ENCODE peak calls at places on chromosomes 5 and 9, in eight cellular contexts. One of them, this sample, is unnamed. For H3K4me1, the result is how much of the 10 kb centered on the place peaks cover.

GRCh38 chr5:159504857-159505304 is 174.6 kb upstream of the IL12B start:
- DNase-seq in lower lobe of right lung: peak
- DNase-seq in GM23338: no peak
- DNase-seq in upper lobe of right lung: peak
- DNase-seq in BE2C: peak
- DNase-seq in sigmoid colon: peak
- DNase-seq in prostate gland: no peak
- DNase-seq in CD8-positive, alpha-beta T cell: no peak
- DNase-seq in this sample: no peak

GRCh38 chr9:98783518-98784226 is 12.7 kb downstream of the ANKS6 start:
- DNase-seq in prostate gland: no peak
- DNase-seq in sigmoid colon: no peak
- DNase-seq in GM23338: no peak
- DNase-seq in upper lobe of right lung: no peak
- DNase-seq in CD8-positive, alpha-beta T cell: no peak
- DNase-seq in BE2C: no peak
- DNase-seq in lower lobe of right lung: no peak
- DNase-seq in this sample: no peak

GRCh38 chr9:113990975-113991471 is 87.1 kb downstream of the AMBP start:
- DNase-seq in GM23338: no peak
- DNase-seq in BE2C: no peak
- DNase-seq in CD8-positive, alpha-beta T cell: no peak
- DNase-seq in prostate gland: no peak
- DNase-seq in upper lobe of right lung: no peak
- DNase-seq in lower lobe of right lung: no peak
- DNase-seq in sigmoid colon: no peak
- DNase-seq in this sample: no peak

GRCh38 chr5:80246995-80247729 is 8.7 kb downstream of the SERINC5 start:
- DNase-seq in BE2C: peak
- DNase-seq in upper lobe of right lung: no peak
- DNase-seq in CD8-positive, alpha-beta T cell: no peak
- DNase-seq in lower lobe of right lung: peak
- DNase-seq in prostate gland: peak
- DNase-seq in GM23338: peak
- DNase-seq in sigmoid colon: peak
- DNase-seq in this sample: peak

GRCh38 chr9:114324492-114324891 is 1.6 kb downstream of the ORM1 start:
- DNase-seq in BE2C: no peak
- DNase-seq in upper lobe of right lung: no peak
- DNase-seq in GM23338: no peak
- DNase-seq in sigmoid colon: no peak
- DNase-seq in prostate gland: no peak
- DNase-seq in CD8-positive, alpha-beta T cell: no peak
- DNase-seq in lower lobe of right lung: no peak
- DNase-seq in this sample: no peak

GRCh38 chr5:159814810-159815585 is 101.3 kb upstream of the ADRA1B start:
- DNase-seq in BE2C: no peak
- DNase-seq in sigmoid colon: no peak
- DNase-seq in prostate gland: no peak
- DNase-seq in CD8-positive, alpha-beta T cell: no peak
- DNase-seq in lower lobe of right lung: no peak
- DNase-seq in upper lobe of right lung: no peak
- DNase-seq in GM23338: no peak
- DNase-seq in this sample: no peak

GRCh38 chr5:148381906-148382305 is 1.9 kb upstream of the FBXO38 start:
- DNase-seq in sigmoid colon: no peak
- DNase-seq in lower lobe of right lung: no peak
- DNase-seq in upper lobe of right lung: no peak
- DNase-seq in GM23338: no peak
- DNase-seq in CD8-positive, alpha-beta T cell: no peak
- DNase-seq in BE2C: no peak
- DNase-seq in prostate gland: no peak
- DNase-seq in this sample: no peak

GRCh38 chr5:147803941-147804717 is 21.6 kb upstream of the JAKMIP2 start:
- DNase-seq in prostate gland: no peak
- DNase-seq in BE2C: no peak
- DNase-seq in CD8-positive, alpha-beta T cell: no peak
- DNase-seq in GM23338: peak
- DNase-seq in sigmoid colon: no peak
- DNase-seq in lower lobe of right lung: no peak
- DNase-seq in upper lobe of right lung: no peak
- DNase-seq in this sample: no peak

GRCh38 chr5:172004824-172005237 is 1.6 kb downstream of the FBXW11 start:
- DNase-seq in upper lobe of right lung: no peak
- DNase-seq in BE2C: no peak
- DNase-seq in lower lobe of right lung: no peak
- DNase-seq in CD8-positive, alpha-beta T cell: no peak
- DNase-seq in sigmoid colon: no peak
- DNase-seq in prostate gland: no peak
- DNase-seq in GM23338: no peak
- DNase-seq in this sample: no peak

GRCh38 chr5:178207183-178207916 is 3.0 kb downstream of the HNRNPAB start:
- DNase-seq in BE2C: no peak
- DNase-seq in GM23338: no peak
- DNase-seq in sigmoid colon: peak
- DNase-seq in prostate gland: peak
- DNase-seq in lower lobe of right lung: no peak
- DNase-seq in CD8-positive, alpha-beta T cell: no peak
- DNase-seq in upper lobe of right lung: no peak
- DNase-seq in this sample: no peak

GRCh38 chr5:100823812-100824211 is 79.3 kb downstream of the ST8SIA4 start:
- DNase-seq in sigmoid colon: no peak
- DNase-seq in upper lobe of right lung: no peak
- DNase-seq in GM23338: no peak
- DNase-seq in CD8-positive, alpha-beta T cell: no peak
- DNase-seq in prostate gland: no peak
- DNase-seq in lower lobe of right lung: no peak
- DNase-seq in BE2C: no peak
- DNase-seq in this sample: no peak

DNA sequence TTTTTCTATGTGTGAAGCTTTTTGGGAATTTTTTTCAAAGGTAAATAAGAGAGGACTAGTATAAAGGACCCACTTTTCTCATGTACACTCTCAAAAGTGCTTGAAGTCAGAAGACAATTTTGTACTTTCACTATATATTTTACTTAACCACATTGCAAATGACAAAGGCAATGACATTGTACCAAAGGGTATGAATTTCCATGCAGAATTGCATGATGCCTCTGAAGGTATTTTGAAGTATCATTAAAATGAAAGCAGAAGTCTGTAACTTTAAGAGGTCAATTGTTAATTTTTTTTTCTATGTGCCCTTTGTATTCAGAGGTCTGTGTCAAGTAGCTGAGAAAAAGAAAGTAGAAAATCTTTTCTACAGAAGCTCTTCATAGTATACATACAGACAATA is 84.7 kb downstream of the ST8SIA4 start:
- DNase-seq in prostate gland: no peak
- DNase-seq in CD8-positive, alpha-beta T cell: no peak
- DNase-seq in sigmoid colon: no peak
- DNase-seq in BE2C: no peak
- DNase-seq in upper lobe of right lung: no peak
- DNase-seq in GM23338: no peak
- DNase-seq in lower lobe of right lung: no peak
- DNase-seq in this sample: no peak
- H3K4me3 ChIP-seq in prostate gland: no peak
- H3K4me3 ChIP-seq in CD8-positive, alpha-beta T cell: no peak
- H3K4me3 ChIP-seq in sigmoid colon: no peak
- H3K4me3 ChIP-seq in BE2C: no peak
- H3K4me3 ChIP-seq in upper lobe of right lung: no peak
- H3K4me3 ChIP-seq in GM23338: no peak
- H3K4me3 ChIP-seq in lower lobe of right lung: no peak
- H3K4me3 ChIP-seq in this sample: no peak

DNA sequence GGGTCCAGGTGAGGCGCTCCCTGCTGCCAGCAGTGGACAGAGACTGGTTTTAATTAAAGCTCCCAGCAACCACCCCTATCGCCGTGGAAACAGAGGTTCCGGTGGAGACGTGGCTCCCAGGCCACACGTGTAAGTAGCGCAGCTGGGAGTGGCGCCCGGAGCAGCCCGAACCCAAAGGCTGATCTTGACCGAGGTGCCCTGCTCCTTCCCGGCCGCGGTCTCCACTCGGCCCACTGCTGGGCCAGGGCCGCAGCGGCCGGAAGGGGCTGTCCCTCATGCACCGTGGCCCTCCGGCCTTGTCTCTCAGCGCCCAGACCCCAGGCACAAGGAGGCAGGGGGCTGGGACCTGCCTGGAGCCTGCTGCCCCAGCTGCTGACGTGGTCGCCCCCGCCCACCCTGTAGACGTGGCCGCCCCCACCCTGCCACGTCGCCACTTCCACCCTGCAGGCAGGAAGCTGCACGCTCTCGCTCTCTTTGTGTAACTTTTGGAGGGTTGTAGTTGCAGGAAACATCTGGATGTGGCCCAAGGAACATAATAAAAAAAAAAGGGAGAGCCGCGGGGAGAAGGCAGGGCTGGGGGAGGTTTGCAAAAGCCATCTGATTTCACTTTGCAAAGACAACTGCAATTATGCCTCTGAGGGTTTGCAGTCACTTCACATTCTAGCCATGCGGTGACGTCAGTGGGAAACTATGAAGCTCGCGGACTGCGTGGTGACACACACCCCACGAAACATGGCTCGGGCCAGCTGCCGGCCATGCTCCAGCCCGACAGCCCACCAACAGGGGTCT is 129.9 kb downstream of the RXRA start:
- DNase-seq in lower lobe of right lung: peak
- DNase-seq in upper lobe of right lung: peak
- DNase-seq in CD8-positive, alpha-beta T cell: peak
- DNase-seq in BE2C: peak
- DNase-seq in prostate gland: peak
- DNase-seq in GM23338: no peak
- DNase-seq in sigmoid colon: peak
- DNase-seq in this sample: peak
- TF ChIP-seq CTCF in lower lobe of right lung: no peak
- TF ChIP-seq CTCF in upper lobe of right lung: no peak
- TF ChIP-seq CTCF in CD8-positive, alpha-beta T cell: no peak
- TF ChIP-seq CTCF in BE2C: no peak
- TF ChIP-seq CTCF in prostate gland: no peak
- TF ChIP-seq CTCF in GM23338: no peak
- TF ChIP-seq CTCF in sigmoid colon: no peak
- TF ChIP-seq CTCF in this sample: no peak

GRCh38 chr5:151775025-151775606 is 3.4 kb downstream of the G3BP1 start:
- DNase-seq in lower lobe of right lung: no peak
- DNase-seq in CD8-positive, alpha-beta T cell: no peak
- DNase-seq in sigmoid colon: no peak
- DNase-seq in prostate gland: no peak
- DNase-seq in GM23338: no peak
- DNase-seq in upper lobe of right lung: no peak
- DNase-seq in BE2C: no peak
- DNase-seq in this sample: no peak

GRCh38 chr5:151780348-151780747 is 8.6 kb downstream of the G3BP1 start:
- DNase-seq in CD8-positive, alpha-beta T cell: no peak
- DNase-seq in prostate gland: no peak
- DNase-seq in lower lobe of right lung: no peak
- DNase-seq in GM23338: peak
- DNase-seq in BE2C: no peak
- DNase-seq in sigmoid colon: no peak
- DNase-seq in upper lobe of right lung: no peak
- DNase-seq in this sample: no peak

GRCh38 chr5:151784141-151784540 is 12.4 kb downstream of the G3BP1 start:
- DNase-seq in lower lobe of right lung: no peak
- DNase-seq in prostate gland: no peak
- DNase-seq in CD8-positive, alpha-beta T cell: no peak
- DNase-seq in BE2C: no peak
- DNase-seq in GM23338: peak
- DNase-seq in sigmoid colon: no peak
- DNase-seq in upper lobe of right lung: no peak
- DNase-seq in this sample: no peak

GRCh38 chr5:151781201-151781600 is 9.4 kb downstream of the G3BP1 start:
- DNase-seq in CD8-positive, alpha-beta T cell: no peak
- DNase-seq in GM23338: no peak
- DNase-seq in BE2C: no peak
- DNase-seq in prostate gland: no peak
- DNase-seq in upper lobe of right lung: no peak
- DNase-seq in sigmoid colon: no peak
- DNase-seq in lower lobe of right lung: no peak
- DNase-seq in this sample: no peak

GRCh38 chr5:151779531-151780125 is 7.9 kb downstream of the G3BP1 start:
- DNase-seq in lower lobe of right lung: no peak
- DNase-seq in GM23338: no peak
- DNase-seq in sigmoid colon: no peak
- DNase-seq in CD8-positive, alpha-beta T cell: no peak
- DNase-seq in prostate gland: no peak
- DNase-seq in upper lobe of right lung: no peak
- DNase-seq in BE2C: no peak
- DNase-seq in this sample: no peak
- H3K4me1 ChIP-seq in lower lobe of right lung: half or more
- H3K4me1 ChIP-seq in GM23338: half or more
- H3K4me1 ChIP-seq in sigmoid colon: under half
- H3K4me1 ChIP-seq in CD8-positive, alpha-beta T cell: half or more
- H3K4me1 ChIP-seq in prostate gland: under half
- H3K4me1 ChIP-seq in upper lobe of right lung: half or more
- H3K4me1 ChIP-seq in BE2C: under half
- H3K4me1 ChIP-seq in this sample: half or more

DNA sequence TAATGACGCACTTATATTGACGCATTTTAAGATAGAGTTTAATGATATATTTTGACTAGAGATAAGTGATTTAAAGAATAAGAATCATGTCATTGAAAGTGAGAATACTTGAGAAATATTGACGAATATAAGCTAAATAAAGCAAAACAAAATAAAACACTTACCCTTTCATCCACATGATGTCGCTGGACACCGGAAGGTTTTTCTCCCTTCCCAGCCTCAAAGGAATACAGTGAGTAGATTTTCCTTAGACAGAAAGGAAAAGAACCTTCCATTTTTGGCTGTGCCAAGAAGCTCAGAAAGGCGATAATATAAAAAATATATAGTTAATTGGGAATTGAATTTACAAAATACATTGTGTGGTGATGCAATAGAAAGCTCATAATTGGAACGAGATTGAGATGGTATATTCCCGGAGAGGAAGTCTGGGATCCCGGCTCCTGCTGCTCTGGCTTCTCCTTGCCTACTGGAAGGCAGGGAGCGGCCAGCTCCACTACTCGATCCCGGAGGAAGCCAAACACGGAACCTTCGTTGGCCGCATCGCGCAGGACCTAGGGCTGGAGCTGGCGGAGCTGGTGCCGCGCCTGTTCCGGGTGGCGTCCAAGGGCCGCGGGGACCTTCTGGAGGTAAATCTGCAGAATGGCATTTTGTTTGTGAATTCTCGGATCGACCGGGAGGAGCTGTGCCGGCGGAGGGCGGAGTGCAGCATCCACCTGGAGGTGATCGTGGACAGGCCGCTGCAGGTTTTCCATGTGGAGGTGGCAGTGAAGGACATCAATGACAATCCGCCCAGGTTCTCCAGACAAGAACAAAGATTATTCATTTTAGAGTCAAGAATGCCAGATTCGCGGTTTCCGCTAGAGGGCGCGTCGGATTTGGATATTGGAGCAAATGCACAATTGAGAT is at the start of gene PCDHA5:
- DNase-seq in BE2C: no peak
- DNase-seq in lower lobe of right lung: no peak
- DNase-seq in sigmoid colon: no peak
- DNase-seq in prostate gland: no peak
- DNase-seq in upper lobe of right lung: no peak
- DNase-seq in GM23338: peak
- DNase-seq in CD8-positive, alpha-beta T cell: no peak
- DNase-seq in this sample: no peak
- H3K4me3 ChIP-seq in BE2C: no peak
- H3K4me3 ChIP-seq in lower lobe of right lung: peak
- H3K4me3 ChIP-seq in sigmoid colon: peak
- H3K4me3 ChIP-seq in prostate gland: no peak
- H3K4me3 ChIP-seq in upper lobe of right lung: peak
- H3K4me3 ChIP-seq in GM23338: no peak
- H3K4me3 ChIP-seq in CD8-positive, alpha-beta T cell: no peak
- H3K4me3 ChIP-seq in this sample: no peak

GRCh38 chr5:136066705-136067271 is 38.0 kb downstream of the TGFBI start:
- DNase-seq in sigmoid colon: peak
- DNase-seq in BE2C: peak
- DNase-seq in lower lobe of right lung: no peak
- DNase-seq in GM23338: peak
- DNase-seq in prostate gland: no peak
- DNase-seq in CD8-positive, alpha-beta T cell: no peak
- DNase-seq in upper lobe of right lung: no peak
- DNase-seq in this sample: no peak
- TF ChIP-seq CTCF in sigmoid colon: peak
- TF ChIP-seq CTCF in BE2C: peak
- TF ChIP-seq CTCF in lower lobe of right lung: no peak
- TF ChIP-seq CTCF in GM23338: no peak
- TF ChIP-seq CTCF in prostate gland: no peak
- TF ChIP-seq CTCF in CD8-positive, alpha-beta T cell: no peak
- TF ChIP-seq CTCF in upper lobe of right lung: no peak
- TF ChIP-seq CTCF in this sample: no peak